ENCODE peak calls at places on chromosomes 1 and 21, in seven cellular contexts. S, D, N, G, Z, V and W are unnamed samples.
A peak's percentile ranks its signal among the peaks of the same experiment; 100 is the strongest.

GRCh38 chr1:97791251-97791650 is 129.6 kb downstream of the DPYD start:
- DNase-seq in S (no peak), G (no peak), V (no peak), D (no peak), Z (no peak), N (no peak), W (peak; percentile 45)

GRCh38 chr21:43644609-43645008 is 14.7 kb downstream of the HSF2BP start:
- DNase-seq in G (no peak), N (no peak), V (no peak), S (no peak), Z (no peak), D (no peak), W (no peak)

GRCh38 chr1:29094433-29094832 is 29.3 kb downstream of the TMEM200B start:
- DNase-seq in V (no peak), S (no peak), G (no peak), N (no peak), Z (no peak), D (no peak), W (no peak)

GRCh38 chr1:119964673-119965363 is 68.5 kb upstream of the ADAM30 start:
- DNase-seq in D (no peak), G (no peak), Z (no peak), V (no peak), S (no peak), N (no peak), W (no peak)

GRCh38 chr1:155070392-155070700 is 6.8 kb downstream of the EFNA4 start:
- DNase-seq in Z (no peak), N (no peak), S (no peak), V (no peak), D (no peak), G (no peak), W (no peak)

GRCh38 chr1:188665477-188665876 is 1812.2 kb downstream of the BRINP3 start:
- DNase-seq in S (no peak), Z (no peak), D (no peak), G (no peak), N (no peak), V (no peak), W (no peak)

GRCh38 chr1:65393345-65393744 is 27.1 kb upstream of the LEPR start:
- DNase-seq in G (no peak), D (no peak), V (no peak), Z (no peak), S (no peak), N (no peak), W (peak; percentile 3)

GRCh38 chr1:93061895-93062792 is 16.9 kb upstream of the MTF2 start:
- DNase-seq in V (no peak), Z (peak; percentile 36), N (peak; percentile 40), G (peak; percentile 29), S (peak; percentile 37), D (peak; percentile 81), W (no peak)

GRCh38 chr1:110337704-110338199 is 1.4 kb upstream of the RBM15 start:
- DNase-seq in N (peak; percentile 40), Z (peak; percentile 15), S (no peak), V (peak; percentile 16), G (peak; percentile 55), D (peak; percentile 42), W (no peak)

GRCh38 chr1:98077691-98078090 is 156.9 kb upstream of the DPYD start:
- DNase-seq in S (no peak), G (no peak), Z (no peak), V (no peak), N (no peak), D (no peak), W (no peak)

GRCh38 chr1:185439727-185440415 is 122.8 kb upstream of the IVNS1ABP start:
- DNase-seq in N (peak; percentile 14), Z (no peak), G (no peak), D (no peak), S (no peak), V (no peak), W (peak; percentile 20)

GRCh38 chr1:91948097-91948496 is 1.1 kb upstream of the BRDT start:
- DNase-seq in Z (no peak), S (no peak), D (no peak), G (no peak), N (no peak), V (no peak), W (no peak)

GRCh38 chr1:78651247-78651646 is 1.6 kb downstream of the IFI44 start:
- DNase-seq in Z (no peak), S (peak; percentile 46), D (peak; percentile 59), G (no peak), V (peak; percentile 22), N (no peak), W (no peak)

GRCh38 chr1:119288751-119289150 is 79.8 kb upstream of the HAO2 start:
- DNase-seq in Z (no peak), D (no peak), N (no peak), S (no peak), V (no peak), G (no peak), W (no peak)

GRCh38 chr1:224402472-224403035 is 32.0 kb downstream of the WDR26 start:
- DNase-seq in V (no peak), Z (no peak), S (no peak), G (no peak), D (no peak), N (no peak), W (no peak)

GRCh38 chr1:22831729-22832413 is 121.2 kb downstream of the EPHB2 start:
- DNase-seq in N (no peak), S (no peak), Z (no peak), G (no peak), V (no peak), D (no peak), W (no peak)

GRCh38 chr1:150268342-150268705 is 492 bp downstream of the APH1A start:
- DNase-seq in Z (no peak), G (no peak), S (no peak), V (no peak), D (no peak), N (peak; percentile 50), W (no peak)

GRCh38 chr1:222084996-222085395 is 343.1 kb upstream of the DUSP10 start:
- DNase-seq in Z (no peak), G (no peak), N (no peak), D (no peak), V (no peak), S (no peak), W (no peak)

GRCh38 chr1:229171934-229172333 is 99.0 kb upstream of the RAB4A start:
- DNase-seq in S (no peak), N (no peak), D (no peak), Z (no peak), G (no peak), V (no peak), W (no peak)

GRCh38 chr1:171841050-171841910 is at the start of gene DNM3:
- DNase-seq in N (peak; percentile 74), V (peak; percentile 51), D (no peak), G (peak; percentile 90), S (peak; percentile 90), Z (peak; percentile 78), W (no peak)

GRCh38 chr1:230247921-230248778 is 178.0 kb downstream of the PGBD5 start:
- DNase-seq in S (no peak), N (no peak), G (no peak), Z (no peak), D (no peak), V (no peak), W (no peak)

DNA sequence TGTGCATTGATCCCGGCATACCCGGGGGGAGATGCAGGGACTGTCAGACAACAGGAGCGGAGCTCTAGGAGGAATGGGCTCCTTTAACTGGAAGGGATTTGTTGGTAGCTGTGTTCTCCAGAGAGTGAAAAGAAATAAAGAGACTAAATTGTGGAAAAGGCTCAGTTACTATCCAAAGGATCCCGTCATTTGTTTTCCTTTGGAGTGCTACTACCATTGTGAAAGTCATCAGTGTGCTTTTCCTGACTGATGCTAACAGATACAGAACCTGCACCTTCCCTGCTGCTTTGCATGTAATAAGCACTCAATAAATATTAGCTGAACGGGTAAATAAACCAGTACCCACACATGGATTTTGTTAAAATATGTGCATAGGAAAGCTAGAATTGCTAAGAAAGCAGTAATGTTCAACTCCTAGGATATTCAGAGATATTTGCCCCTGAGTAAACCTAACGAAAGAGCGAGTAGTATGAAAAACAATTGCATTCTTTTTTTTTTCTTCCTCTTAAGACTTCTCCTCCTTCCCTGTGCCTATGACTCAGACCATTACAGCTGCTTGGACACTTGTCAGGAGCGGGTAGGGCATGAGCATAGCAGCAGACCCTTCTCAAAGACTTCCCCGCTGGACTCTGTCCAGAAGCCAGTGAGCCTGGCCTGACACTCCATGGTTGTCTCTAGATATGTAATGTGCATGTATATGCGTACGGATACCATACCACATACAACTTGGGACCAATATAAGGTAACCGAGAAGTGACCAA is 41.6 kb downstream of the PTGFRN start:
- DNase-seq in V (peak; percentile 33), S (no peak), Z (no peak), N (no peak), G (no peak), D (no peak), W (no peak)
- H3K4me1 ChIP-seq in V (peaks cover 10% of the 10 kb centered on the region), S (no peaks in the 10 kb centered on the region), Z (peaks cover 10% of the 10 kb centered on the region), N (no peaks in the 10 kb centered on the region), G (no peaks in the 10 kb centered on the region), D (no peaks in the 10 kb centered on the region), W (no peaks in the 10 kb centered on the region)

DNA sequence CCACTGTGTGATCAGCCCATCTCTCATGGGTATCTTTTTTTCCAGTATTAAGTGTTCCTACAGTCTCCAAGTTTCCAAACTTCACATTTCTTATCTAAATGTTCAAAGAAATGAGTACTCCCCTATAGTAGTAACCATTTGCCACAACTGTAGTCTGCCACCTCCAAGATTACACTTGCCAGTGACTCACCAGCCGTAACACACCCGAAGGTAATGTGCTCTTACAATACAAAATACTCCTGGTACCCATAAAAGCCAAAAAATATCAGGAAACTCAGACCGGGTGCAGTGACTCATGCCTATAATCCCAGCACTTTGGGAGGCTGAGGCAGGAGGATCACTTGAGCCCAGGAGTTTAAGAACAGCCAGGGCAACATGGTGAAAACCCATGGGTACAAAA is 20.5 kb upstream of the ZNF496 start:
- DNase-seq in S (no peak), V (no peak), N (no peak), Z (no peak), G (no peak), D (no peak), W (no peak)
- H3K4me1 ChIP-seq in S (no peaks in the 10 kb centered on the region), V (peaks cover 28% of the 10 kb centered on the region), N (peaks cover 13% of the 10 kb centered on the region), Z (no peaks in the 10 kb centered on the region), G (no peaks in the 10 kb centered on the region), D (no peaks in the 10 kb centered on the region), W (no peaks in the 10 kb centered on the region)

GRCh38 chr1:4019606-4020331 is 119.7 kb upstream of the C1orf174 start:
- DNase-seq in N (no peak), G (no peak), S (no peak), D (no peak), Z (no peak), V (no peak), W (no peak)

GRCh38 chr1:4021895-4022268 is 121.8 kb upstream of the C1orf174 start:
- DNase-seq in D (no peak), S (no peak), V (no peak), N (no peak), G (no peak), Z (no peak), W (no peak)

GRCh38 chr1:4020411-4020810 is 120.3 kb upstream of the C1orf174 start:
- DNase-seq in G (no peak), Z (no peak), N (no peak), S (no peak), D (no peak), V (no peak), W (no peak)

GRCh38 chr1:4022715-4023114 is 122.6 kb upstream of the C1orf174 start:
- DNase-seq in Z (no peak), G (no peak), V (no peak), N (no peak), S (no peak), D (no peak), W (no peak)

GRCh38 chr1:4021153-4021894 is 121.3 kb upstream of the C1orf174 start:
- DNase-seq in S (no peak), V (no peak), N (no peak), G (no peak), D (no peak), Z (no peak), W (no peak)
- H3K4me1 ChIP-seq in S (no peaks in the 10 kb centered on the region), V (no peaks in the 10 kb centered on the region), N (no peaks in the 10 kb centered on the region), G (no peaks in the 10 kb centered on the region), D (no peaks in the 10 kb centered on the region), Z (no peaks in the 10 kb centered on the region), W (no peaks in the 10 kb centered on the region)

GRCh38 chr21:45471229-45472052 is 66.5 kb downstream of the COL18A1 start:
- DNase-seq in D (no peak), Z (no peak), S (no peak), N (no peak), G (no peak), V (peak; percentile 57), W (no peak)
- H3K4me1 ChIP-seq in D (no peaks in the 10 kb centered on the region), Z (peaks cover 33% of the 10 kb centered on the region), S (peaks cover 17% of the 10 kb centered on the region), N (peaks cover 7% of the 10 kb centered on the region), G (no peaks in the 10 kb centered on the region), V (peaks cover 67% of the 10 kb centered on the region), W (no peaks in the 10 kb centered on the region)